ENCODE peak calls at places on chromosomes 1 and 21, in ten cellular contexts. One of them, this sample, is unnamed.

GRCh38 chr1:22121421-22121911 is 21.4 kb downstream of the WNT4 start:
- DNase-seq in fibroblast of pulmonary artery: no peak
- DNase-seq in glomerular endothelial cell: no peak
- DNase-seq in astrocyte: no peak
- DNase-seq in MCF 10A: no peak
- DNase-seq in HCEC 1CT: no peak
- DNase-seq in T-helper 2 cell: no peak
- DNase-seq in NCI-H1092 treated with DMSO at 0.1 percent for 48 hours: no peak
- DNase-seq in activated CD4-positive, CD25-positive, alpha-beta regulatory T cell treated with anti-CD3 and anti-CD28 coated beads, Interleukin-2, amount 50 U/mL, for 16 hours: no peak
- DNase-seq in RPMI7951: no peak
- DNase-seq in this sample: no peak

GRCh38 chr21:46379691-46380090 is 55.7 kb downstream of the PCNT start:
- DNase-seq in fibroblast of pulmonary artery: no peak
- DNase-seq in glomerular endothelial cell: no peak
- DNase-seq in astrocyte: no peak
- DNase-seq in MCF 10A: no peak
- DNase-seq in HCEC 1CT: no peak
- DNase-seq in T-helper 2 cell: no peak
- DNase-seq in NCI-H1092 treated with DMSO at 0.1 percent for 48 hours: no peak
- DNase-seq in activated CD4-positive, CD25-positive, alpha-beta regulatory T cell treated with anti-CD3 and anti-CD28 coated beads, Interleukin-2, amount 50 U/mL, for 16 hours: no peak
- DNase-seq in RPMI7951: no peak
- DNase-seq in this sample: no peak

GRCh38 chr21:39153373-39153772 is 29.9 kb downstream of the PSMG1 start:
- DNase-seq in fibroblast of pulmonary artery: peak; percentile 11
- DNase-seq in glomerular endothelial cell: no peak
- DNase-seq in astrocyte: no peak
- DNase-seq in MCF 10A: peak; percentile 41
- DNase-seq in HCEC 1CT: peak; percentile 26
- DNase-seq in T-helper 2 cell: no peak
- DNase-seq in NCI-H1092 treated with DMSO at 0.1 percent for 48 hours: no peak
- DNase-seq in activated CD4-positive, CD25-positive, alpha-beta regulatory T cell treated with anti-CD3 and anti-CD28 coated beads, Interleukin-2, amount 50 U/mL, for 16 hours: no peak
- DNase-seq in RPMI7951: peak; percentile 22
- DNase-seq in this sample: no peak

GRCh38 chr1:161989108-161989507 is 34.6 kb downstream of the OLFML2B start:
- DNase-seq in fibroblast of pulmonary artery: no peak
- DNase-seq in glomerular endothelial cell: no peak
- DNase-seq in astrocyte: no peak
- DNase-seq in MCF 10A: peak; percentile 55
- DNase-seq in HCEC 1CT: peak; percentile 3
- DNase-seq in T-helper 2 cell: no peak
- DNase-seq in NCI-H1092 treated with DMSO at 0.1 percent for 48 hours: no peak
- DNase-seq in activated CD4-positive, CD25-positive, alpha-beta regulatory T cell treated with anti-CD3 and anti-CD28 coated beads, Interleukin-2, amount 50 U/mL, for 16 hours: no peak
- DNase-seq in RPMI7951: peak; percentile 90
- DNase-seq in this sample: no peak

GRCh38 chr1:91092503-91092902 is 70.7 kb upstream of the ZNF644 start:
- DNase-seq in fibroblast of pulmonary artery: peak; percentile 7
- DNase-seq in glomerular endothelial cell: no peak
- DNase-seq in astrocyte: peak; percentile 25
- DNase-seq in MCF 10A: peak; percentile 30
- DNase-seq in HCEC 1CT: peak; percentile 15
- DNase-seq in T-helper 2 cell: no peak
- DNase-seq in NCI-H1092 treated with DMSO at 0.1 percent for 48 hours: no peak
- DNase-seq in activated CD4-positive, CD25-positive, alpha-beta regulatory T cell treated with anti-CD3 and anti-CD28 coated beads, Interleukin-2, amount 50 U/mL, for 16 hours: no peak
- DNase-seq in RPMI7951: peak; percentile 63
- DNase-seq in this sample: no peak

GRCh38 chr1:209879539-209879938 is 51.8 kb downstream of the UTP25 start:
- DNase-seq in fibroblast of pulmonary artery: peak; percentile 49
- DNase-seq in glomerular endothelial cell: no peak
- DNase-seq in astrocyte: peak; percentile 56
- DNase-seq in MCF 10A: peak; percentile 52
- DNase-seq in HCEC 1CT: no peak
- DNase-seq in T-helper 2 cell: no peak
- DNase-seq in NCI-H1092 treated with DMSO at 0.1 percent for 48 hours: peak; percentile 27
- DNase-seq in activated CD4-positive, CD25-positive, alpha-beta regulatory T cell treated with anti-CD3 and anti-CD28 coated beads, Interleukin-2, amount 50 U/mL, for 16 hours: no peak
- DNase-seq in RPMI7951: no peak
- DNase-seq in this sample: no peak

GRCh38 chr21:46218906-46219590 is 9.5 kb downstream of the LSS start:
- DNase-seq in fibroblast of pulmonary artery: no peak
- DNase-seq in glomerular endothelial cell: no peak
- DNase-seq in astrocyte: no peak
- DNase-seq in MCF 10A: no peak
- DNase-seq in HCEC 1CT: no peak
- DNase-seq in T-helper 2 cell: no peak
- DNase-seq in NCI-H1092 treated with DMSO at 0.1 percent for 48 hours: no peak
- DNase-seq in activated CD4-positive, CD25-positive, alpha-beta regulatory T cell treated with anti-CD3 and anti-CD28 coated beads, Interleukin-2, amount 50 U/mL, for 16 hours: no peak
- DNase-seq in RPMI7951: no peak
- DNase-seq in this sample: no peak

GRCh38 chr1:227845115-227845389 is 29.6 kb downstream of the PRSS38 start:
- DNase-seq in fibroblast of pulmonary artery: no peak
- DNase-seq in glomerular endothelial cell: no peak
- DNase-seq in astrocyte: no peak
- DNase-seq in MCF 10A: no peak
- DNase-seq in HCEC 1CT: no peak
- DNase-seq in T-helper 2 cell: no peak
- DNase-seq in NCI-H1092 treated with DMSO at 0.1 percent for 48 hours: no peak
- DNase-seq in activated CD4-positive, CD25-positive, alpha-beta regulatory T cell treated with anti-CD3 and anti-CD28 coated beads, Interleukin-2, amount 50 U/mL, for 16 hours: no peak
- DNase-seq in RPMI7951: peak; percentile 29
- DNase-seq in this sample: no peak

GRCh38 chr1:160260436-160261382 is 1.6 kb downstream of the DCAF8 start:
- DNase-seq in fibroblast of pulmonary artery: peak; percentile 93
- DNase-seq in glomerular endothelial cell: peak; percentile 89
- DNase-seq in astrocyte: peak; percentile 92
- DNase-seq in MCF 10A: peak; percentile 87
- DNase-seq in HCEC 1CT: peak; percentile 77
- DNase-seq in T-helper 2 cell: no peak
- DNase-seq in NCI-H1092 treated with DMSO at 0.1 percent for 48 hours: peak; percentile 15
- DNase-seq in activated CD4-positive, CD25-positive, alpha-beta regulatory T cell treated with anti-CD3 and anti-CD28 coated beads, Interleukin-2, amount 50 U/mL, for 16 hours: no peak
- DNase-seq in RPMI7951: peak; percentile 84
- DNase-seq in this sample: no peak

This sample was measured in NCI-H2081 treated with DMSO at 0.1 percent for 48 hours.